ENCODE peak calls at places on chromosomes 12 and 14, in ten cellular contexts. One of them, this sample, is unnamed.

GRCh38 chr14:98946995-98947394 is 325.0 kb downstream of the BCL11B start:
- DNase-seq in astrocyte of the cerebellum: peak
- DNase-seq in gastrocnemius medialis: no peak
- DNase-seq in T-helper 9 cell: no peak
- DNase-seq in COR-L47: no peak
- DNase-seq in IMR-90: no peak
- DNase-seq in transverse colon: no peak
- DNase-seq in thoracic aorta: no peak
- DNase-seq in stimulated activated naive CD4-positive, alpha-beta T cell: no peak
- DNase-seq in GM04503: no peak
- DNase-seq in this sample: no peak

GRCh38 chr14:99374964-99375363 is 103.0 kb upstream of the BCL11B start:
- DNase-seq in astrocyte of the cerebellum: no peak
- DNase-seq in gastrocnemius medialis: no peak
- DNase-seq in T-helper 9 cell: no peak
- DNase-seq in COR-L47: no peak
- DNase-seq in IMR-90: no peak
- DNase-seq in transverse colon: no peak
- DNase-seq in thoracic aorta: no peak
- DNase-seq in stimulated activated naive CD4-positive, alpha-beta T cell: no peak
- DNase-seq in GM04503: no peak
- DNase-seq in this sample: no peak

GRCh38 chr14:75213172-75213571 is 36.8 kb upstream of the TMED10 start:
- DNase-seq in astrocyte of the cerebellum: no peak
- DNase-seq in gastrocnemius medialis: no peak
- DNase-seq in T-helper 9 cell: no peak
- DNase-seq in COR-L47: no peak
- DNase-seq in IMR-90: peak
- DNase-seq in transverse colon: no peak
- DNase-seq in thoracic aorta: no peak
- DNase-seq in stimulated activated naive CD4-positive, alpha-beta T cell: no peak
- DNase-seq in GM04503: no peak
- DNase-seq in this sample: no peak

GRCh38 chr12:91196436-91196835 is 13.8 kb upstream of the DCN start:
- DNase-seq in astrocyte of the cerebellum: no peak
- DNase-seq in gastrocnemius medialis: no peak
- DNase-seq in T-helper 9 cell: no peak
- DNase-seq in COR-L47: no peak
- DNase-seq in IMR-90: no peak
- DNase-seq in transverse colon: no peak
- DNase-seq in thoracic aorta: no peak
- DNase-seq in stimulated activated naive CD4-positive, alpha-beta T cell: no peak
- DNase-seq in GM04503: no peak
- DNase-seq in this sample: no peak

GRCh38 chr14:105195533-105196227 is 14.6 kb upstream of the NUDT14 start:
- DNase-seq in astrocyte of the cerebellum: no peak
- DNase-seq in gastrocnemius medialis: no peak
- DNase-seq in T-helper 9 cell: no peak
- DNase-seq in COR-L47: no peak
- DNase-seq in IMR-90: no peak
- DNase-seq in transverse colon: no peak
- DNase-seq in thoracic aorta: no peak
- DNase-seq in stimulated activated naive CD4-positive, alpha-beta T cell: peak
- DNase-seq in GM04503: no peak
- DNase-seq in this sample: no peak

GRCh38 chr14:37116933-37117844 is 55.2 kb downstream of the SLC25A21 start:
- DNase-seq in astrocyte of the cerebellum: peak
- DNase-seq in gastrocnemius medialis: no peak
- DNase-seq in T-helper 9 cell: no peak
- DNase-seq in COR-L47: peak
- DNase-seq in IMR-90: peak
- DNase-seq in transverse colon: no peak
- DNase-seq in thoracic aorta: no peak
- DNase-seq in stimulated activated naive CD4-positive, alpha-beta T cell: no peak
- DNase-seq in GM04503: peak
- DNase-seq in this sample: no peak

GRCh38 chr12:26205298-26205697 is 9.9 kb downstream of the SSPN start:
- DNase-seq in astrocyte of the cerebellum: no peak
- DNase-seq in gastrocnemius medialis: no peak
- DNase-seq in T-helper 9 cell: no peak
- DNase-seq in COR-L47: no peak
- DNase-seq in IMR-90: no peak
- DNase-seq in transverse colon: no peak
- DNase-seq in thoracic aorta: no peak
- DNase-seq in stimulated activated naive CD4-positive, alpha-beta T cell: no peak
- DNase-seq in GM04503: no peak
- DNase-seq in this sample: no peak

GRCh38 chr14:98177551-98177950 is 1094.4 kb downstream of the BCL11B start:
- DNase-seq in astrocyte of the cerebellum: no peak
- DNase-seq in gastrocnemius medialis: no peak
- DNase-seq in T-helper 9 cell: no peak
- DNase-seq in COR-L47: no peak
- DNase-seq in IMR-90: no peak
- DNase-seq in transverse colon: no peak
- DNase-seq in thoracic aorta: no peak
- DNase-seq in stimulated activated naive CD4-positive, alpha-beta T cell: peak
- DNase-seq in GM04503: no peak
- DNase-seq in this sample: no peak

GRCh38 chr12:1530592-1531159 is 63.7 kb downstream of the FBXL14 start:
- DNase-seq in astrocyte of the cerebellum: no peak
- DNase-seq in gastrocnemius medialis: no peak
- DNase-seq in T-helper 9 cell: no peak
- DNase-seq in COR-L47: no peak
- DNase-seq in IMR-90: no peak
- DNase-seq in transverse colon: no peak
- DNase-seq in thoracic aorta: no peak
- DNase-seq in stimulated activated naive CD4-positive, alpha-beta T cell: no peak
- DNase-seq in GM04503: no peak
- DNase-seq in this sample: no peak

GRCh38 chr12:11719678-11720099 is 70.2 kb downstream of the ETV6 start:
- DNase-seq in astrocyte of the cerebellum: peak
- DNase-seq in gastrocnemius medialis: no peak
- DNase-seq in T-helper 9 cell: no peak
- DNase-seq in COR-L47: no peak
- DNase-seq in IMR-90: peak
- DNase-seq in transverse colon: peak
- DNase-seq in thoracic aorta: peak
- DNase-seq in stimulated activated naive CD4-positive, alpha-beta T cell: no peak
- DNase-seq in GM04503: peak
- DNase-seq in this sample: peak

GRCh38 chr12:10163084-10163483 is 8.8 kb downstream of the OLR1 start:
- DNase-seq in astrocyte of the cerebellum: no peak
- DNase-seq in gastrocnemius medialis: no peak
- DNase-seq in T-helper 9 cell: no peak
- DNase-seq in COR-L47: no peak
- DNase-seq in IMR-90: no peak
- DNase-seq in transverse colon: no peak
- DNase-seq in thoracic aorta: no peak
- DNase-seq in stimulated activated naive CD4-positive, alpha-beta T cell: no peak
- DNase-seq in GM04503: no peak
- DNase-seq in this sample: no peak

GRCh38 chr14:69997849-69998248 is 118.6 kb downstream of the SMOC1 start:
- DNase-seq in astrocyte of the cerebellum: peak
- DNase-seq in gastrocnemius medialis: no peak
- DNase-seq in T-helper 9 cell: no peak
- DNase-seq in COR-L47: peak
- DNase-seq in IMR-90: peak
- DNase-seq in transverse colon: no peak
- DNase-seq in thoracic aorta: no peak
- DNase-seq in stimulated activated naive CD4-positive, alpha-beta T cell: no peak
- DNase-seq in GM04503: no peak
- DNase-seq in this sample: no peak

GRCh38 chr14:68599896-68600620 is 192.8 kb downstream of the ZFP36L1 start:
- DNase-seq in astrocyte of the cerebellum: no peak
- DNase-seq in gastrocnemius medialis: peak
- DNase-seq in T-helper 9 cell: no peak
- DNase-seq in COR-L47: no peak
- DNase-seq in IMR-90: no peak
- DNase-seq in transverse colon: no peak
- DNase-seq in thoracic aorta: no peak
- DNase-seq in stimulated activated naive CD4-positive, alpha-beta T cell: no peak
- DNase-seq in GM04503: no peak
- DNase-seq in this sample: no peak